ENCODE peak calls at places on chromosomes 2 and 18, in four cellular contexts. One of them, this sample, is unnamed.

GRCh38 chr2:795245-796041 is 118.2 kb upstream of the TMEM18 start:
- DNase-seq in H1: no peak
- DNase-seq in SK-N-SH: no peak
- DNase-seq in K562: no peak
- DNase-seq in this sample: no peak

GRCh38 chr18:48227206-48227605 is 182.0 kb downstream of the ZBTB7C start:
- DNase-seq in SK-N-SH: no peak
- DNase-seq in K562: no peak
- DNase-seq in H1: no peak
- DNase-seq in this sample: no peak

GRCh38 chr18:21458788-21459187 is 141.7 kb downstream of the ESCO1 start:
- DNase-seq in SK-N-SH: no peak
- DNase-seq in H1: no peak
- DNase-seq in K562: no peak
- DNase-seq in this sample: no peak

GRCh38 chr2:20604957-20605381 is 45.9 kb downstream of the HS1BP3 start:
- DNase-seq in H1: no peak
- DNase-seq in K562: no peak
- DNase-seq in SK-N-SH: no peak
- DNase-seq in this sample: no peak

GRCh38 chr2:10786240-10786982 is 26.2 kb downstream of the PDIA6 start:
- DNase-seq in K562: no peak
- DNase-seq in H1: no peak
- DNase-seq in SK-N-SH: no peak
- DNase-seq in this sample: no peak

GRCh38 chr18:41444943-41445342 is 510.1 kb upstream of the PIK3C3 start:
- DNase-seq in H1: no peak
- DNase-seq in K562: no peak
- DNase-seq in SK-N-SH: no peak
- DNase-seq in this sample: no peak

GRCh38 chr18:24862225-24862893 is 401.9 kb downstream of the HRH4 start:
- DNase-seq in SK-N-SH: no peak
- DNase-seq in H1: no peak
- DNase-seq in K562: no peak
- DNase-seq in this sample: peak

GRCh38 chr2:113709022-113709421 is 47.4 kb downstream of the SLC35F5 start:
- DNase-seq in K562: no peak
- DNase-seq in SK-N-SH: no peak
- DNase-seq in H1: no peak
- DNase-seq in this sample: no peak

GRCh38 chr2:116718451-116718850 is 1096.0 kb upstream of the DDX18 start:
- DNase-seq in SK-N-SH: no peak
- DNase-seq in H1: no peak
- DNase-seq in K562: no peak
- DNase-seq in this sample: no peak

GRCh38 chr18:468841-469796 is 31.4 kb downstream of the COLEC12 start:
- DNase-seq in SK-N-SH: peak
- DNase-seq in K562: no peak
- DNase-seq in H1: no peak
- DNase-seq in this sample: no peak

GRCh38 chr2:27860111-27860510 is 30.1 kb downstream of the RBKS start:
- DNase-seq in H1: no peak
- DNase-seq in SK-N-SH: no peak
- DNase-seq in K562: no peak
- DNase-seq in this sample: no peak

GRCh38 chr2:38261569-38262513 is 115.2 kb downstream of the ATL2 start:
- DNase-seq in K562: no peak
- DNase-seq in SK-N-SH: no peak
- DNase-seq in H1: no peak
- DNase-seq in this sample: no peak

GRCh38 chr2:240430595-240430994 is 4.9 kb upstream of the GPC1 start:
- DNase-seq in K562: no peak
- DNase-seq in SK-N-SH: no peak
- DNase-seq in H1: no peak
- DNase-seq in this sample: no peak

GRCh38 chr2:175432021-175432420 is 250.5 kb upstream of the ATP5MC3 start:
- DNase-seq in H1: no peak
- DNase-seq in SK-N-SH: no peak
- DNase-seq in K562: no peak
- DNase-seq in this sample: no peak

GRCh38 chr18:13366131-13366530 is 147.6 kb downstream of the LDLRAD4 start:
- DNase-seq in SK-N-SH: no peak
- DNase-seq in H1: no peak
- DNase-seq in K562: no peak
- DNase-seq in this sample: no peak

GRCh38 chr2:54673501-54673998 is 49.9 kb upstream of the EML6 start:
- DNase-seq in K562: no peak
- DNase-seq in H1: no peak
- DNase-seq in SK-N-SH: no peak
- DNase-seq in this sample: no peak

GRCh38 chr2:215293879-215294278 is 18.0 kb upstream of the ATIC start:
- DNase-seq in K562: peak
- DNase-seq in H1: no peak
- DNase-seq in SK-N-SH: no peak
- DNase-seq in this sample: no peak

GRCh38 chr2:42926438-42927333 is 134.3 kb upstream of the HAAO start:
- DNase-seq in SK-N-SH: no peak
- DNase-seq in K562: no peak
- DNase-seq in H1: no peak
- DNase-seq in this sample: peak

GRCh38 chr2:236679906-236680305 is 110.3 kb downstream of the ACKR3 start:
- DNase-seq in K562: no peak
- DNase-seq in H1: no peak
- DNase-seq in SK-N-SH: no peak
- DNase-seq in this sample: no peak

GRCh38 chr2:238690673-238690965 is 157.3 kb upstream of the TWIST2 start:
- DNase-seq in H1: no peak
- DNase-seq in SK-N-SH: no peak
- DNase-seq in K562: no peak
- DNase-seq in this sample: no peak

GRCh38 chr18:32315881-32316280 is 126.0 kb downstream of the MEP1B start:
- DNase-seq in H1: no peak
- DNase-seq in K562: no peak
- DNase-seq in SK-N-SH: no peak
- DNase-seq in this sample: no peak

GRCh38 chr2:24046599-24046929 is 627 bp downstream of the WDCP start:
- DNase-seq in SK-N-SH: no peak
- DNase-seq in K562: no peak
- DNase-seq in H1: no peak
- DNase-seq in this sample: no peak

GRCh38 chr2:84071050-84071449 is 388.0 kb downstream of the SUCLG1 start:
- DNase-seq in SK-N-SH: no peak
- DNase-seq in H1: no peak
- DNase-seq in K562: no peak
- DNase-seq in this sample: no peak

GRCh38 chr2:30236591-30237245 is 5.4 kb downstream of the LBH start:
- DNase-seq in K562: no peak
- DNase-seq in H1: no peak
- DNase-seq in SK-N-SH: no peak
- DNase-seq in this sample: no peak

GRCh38 chr18:48308027-48308635 is 101.1 kb downstream of the ZBTB7C start:
- DNase-seq in K562: no peak
- DNase-seq in SK-N-SH: no peak
- DNase-seq in H1: no peak
- DNase-seq in this sample: no peak

GRCh38 chr2:139495851-139496250 is 715.7 kb upstream of the NXPH2 start:
- DNase-seq in H1: no peak
- DNase-seq in SK-N-SH: no peak
- DNase-seq in K562: no peak
- DNase-seq in this sample: peak

GRCh38 chr2:97950329-97951154 is 45.2 kb downstream of the TMEM131 start:
- DNase-seq in K562: no peak
- DNase-seq in H1: no peak
- DNase-seq in SK-N-SH: no peak
- DNase-seq in this sample: no peak

GRCh38 chr2:236887953-236888765 is 197.5 kb upstream of the COPS8 start:
- DNase-seq in SK-N-SH: no peak
- DNase-seq in H1: no peak
- DNase-seq in K562: no peak
- DNase-seq in this sample: no peak

GRCh38 chr18:42976869-42977268 is 138.6 kb downstream of the RIT2 start:
- DNase-seq in K562: no peak
- DNase-seq in H1: no peak
- DNase-seq in SK-N-SH: no peak
- DNase-seq in this sample: no peak

GRCh38 chr2:224650815-224651439 is 65.2 kb downstream of the CCDC195 start:
- DNase-seq in SK-N-SH: peak
- DNase-seq in H1: no peak
- DNase-seq in K562: peak
- DNase-seq in this sample: no peak

GRCh38 chr18:58158008-58158407 is 114.0 kb downstream of the NEDD4L start:
- DNase-seq in K562: peak
- DNase-seq in H1: no peak
- DNase-seq in SK-N-SH: no peak
- DNase-seq in this sample: no peak

GRCh38 chr2:2188344-2189111 is 142.5 kb downstream of the MYT1L start:
- DNase-seq in H1: no peak
- DNase-seq in K562: no peak
- DNase-seq in SK-N-SH: peak
- DNase-seq in this sample: no peak

GRCh38 chr2:176446718-176447414 is 177.6 kb downstream of the MTX2 start:
- DNase-seq in K562: no peak
- DNase-seq in SK-N-SH: no peak
- DNase-seq in H1: no peak
- DNase-seq in this sample: no peak

GRCh38 chr2:212538156-212539144 is at the start of gene ERBB4:
- DNase-seq in K562: no peak
- DNase-seq in H1: no peak
- DNase-seq in SK-N-SH: peak
- DNase-seq in this sample: peak

GRCh38 chr2:176383100-176383499 is 113.9 kb downstream of the MTX2 start:
- DNase-seq in K562: no peak
- DNase-seq in H1: no peak
- DNase-seq in SK-N-SH: peak
- DNase-seq in this sample: no peak

GRCh38 chr2:18545384-18545783 is 15.1 kb downstream of the RDH14 start:
- DNase-seq in SK-N-SH: no peak
- DNase-seq in H1: no peak
- DNase-seq in K562: no peak
- DNase-seq in this sample: no peak

GRCh38 chr2:142649581-142649980 is 227.9 kb upstream of the KYNU start:
- DNase-seq in H1: no peak
- DNase-seq in SK-N-SH: no peak
- DNase-seq in K562: no peak
- DNase-seq in this sample: no peak

GRCh38 chr2:139142252-139142651 is 362.1 kb upstream of the NXPH2 start:
- DNase-seq in SK-N-SH: no peak
- DNase-seq in H1: no peak
- DNase-seq in K562: peak
- DNase-seq in this sample: no peak

DNA sequence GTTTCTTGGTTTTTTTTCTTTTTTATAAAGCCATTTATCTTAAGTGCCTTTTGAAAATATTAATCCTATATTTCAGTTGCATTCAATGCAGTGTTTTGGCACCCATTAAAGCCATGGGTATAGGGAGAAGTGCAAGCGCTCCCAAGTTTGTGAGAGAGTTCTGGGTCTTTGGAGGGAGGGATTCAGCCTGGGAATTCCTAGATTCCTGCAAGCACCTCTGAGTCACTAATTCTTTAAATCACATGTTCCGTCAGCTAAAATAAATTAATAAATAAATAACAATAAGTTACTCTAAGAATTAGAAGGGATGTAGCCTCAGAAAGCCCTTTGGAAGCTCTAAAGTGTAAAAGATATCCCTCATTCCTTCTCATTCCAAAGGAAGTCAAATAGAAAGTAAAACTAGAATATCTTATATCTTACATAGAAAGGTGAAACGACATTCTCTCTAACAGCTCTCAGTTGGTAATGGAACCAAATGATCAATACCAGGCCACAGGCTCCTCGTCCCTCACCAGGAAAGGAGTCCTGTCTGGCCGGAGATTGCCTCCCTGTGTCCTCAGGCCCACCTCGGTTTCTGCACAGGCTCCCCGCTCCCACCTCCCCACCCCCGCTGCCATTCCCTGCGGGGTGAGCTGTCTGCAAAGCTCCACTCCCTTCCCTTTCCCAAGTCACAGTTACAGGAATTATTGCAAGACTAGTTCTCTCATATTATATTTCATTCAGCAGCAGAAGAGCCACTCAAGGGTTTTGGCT is 222.3 kb upstream of the RBBP8 start:
- DNase-seq in SK-N-SH: peak
- DNase-seq in K562: no peak
- DNase-seq in H1: no peak
- DNase-seq in this sample: peak
- TF ChIP-seq TEAD4 in SK-N-SH: no peak
- TF ChIP-seq TEAD4 in K562: no peak
- TF ChIP-seq TEAD4 in H1: no peak
- TF ChIP-seq TEAD4 in this sample: no peak

DNA sequence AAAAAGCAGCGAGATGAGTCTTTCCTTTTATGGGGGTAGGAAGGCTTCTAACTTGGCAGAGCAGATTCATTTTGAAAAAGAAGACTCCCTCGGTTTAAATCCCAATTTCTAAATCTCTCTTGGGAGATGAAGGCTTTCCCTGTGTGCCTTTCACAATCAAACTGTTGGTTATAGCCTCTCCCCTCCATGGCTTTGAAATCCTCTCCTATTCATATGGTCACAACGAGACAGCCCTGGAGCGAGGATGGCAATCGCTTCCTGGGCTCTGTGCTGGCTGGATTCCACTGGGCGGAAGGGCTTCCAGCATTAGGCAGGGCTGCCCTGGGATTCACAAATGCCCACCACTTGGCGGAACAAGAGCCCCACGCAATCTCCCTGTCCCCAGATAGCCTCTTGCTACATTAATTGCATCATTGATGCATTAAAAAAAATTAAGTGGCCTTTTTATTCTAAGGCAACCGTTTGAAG is 1.6 kb downstream of the CAVIN2 start:
- DNase-seq in H1: no peak
- DNase-seq in SK-N-SH: no peak
- DNase-seq in K562: peak
- DNase-seq in this sample: peak
- TF ChIP-seq TEAD4 in H1: no peak
- TF ChIP-seq TEAD4 in SK-N-SH: no peak
- TF ChIP-seq TEAD4 in K562: no peak
- TF ChIP-seq TEAD4 in this sample: no peak

GRCh38 chr18:35122586-35123224 is 81.5 kb downstream of the MAPRE2 start:
- DNase-seq in H1: no peak
- DNase-seq in K562: peak
- DNase-seq in SK-N-SH: peak
- DNase-seq in this sample: peak
- TF ChIP-seq TEAD4 in H1: no peak
- TF ChIP-seq TEAD4 in K562: no peak
- TF ChIP-seq TEAD4 in SK-N-SH: no peak
- TF ChIP-seq TEAD4 in this sample: no peak

DNA sequence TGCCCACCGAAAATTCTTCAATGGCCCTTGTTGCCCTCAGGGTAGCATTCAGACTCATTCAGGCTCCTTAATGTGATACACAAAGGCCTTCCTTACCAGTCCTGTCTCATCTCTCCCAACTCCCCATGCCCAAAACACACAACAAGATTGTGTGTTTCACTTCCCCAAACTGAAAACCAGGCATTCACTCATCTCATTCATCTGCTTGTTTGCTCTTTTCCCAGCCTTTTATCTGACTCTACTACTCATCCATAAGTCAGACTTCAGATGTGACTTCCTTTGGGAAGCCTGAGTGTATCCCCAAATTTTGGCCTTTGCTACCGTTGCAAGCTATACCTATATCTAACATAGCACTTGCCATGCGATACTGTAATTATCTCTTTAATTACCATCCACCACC is 9.7 kb upstream of the SLC39A10 start:
- DNase-seq in SK-N-SH: no peak
- DNase-seq in K562: no peak
- DNase-seq in H1: no peak
- DNase-seq in this sample: no peak
- TF ChIP-seq TEAD4 in SK-N-SH: no peak
- TF ChIP-seq TEAD4 in K562: no peak
- TF ChIP-seq TEAD4 in H1: no peak
- TF ChIP-seq TEAD4 in this sample: no peak

This sample was measured in WTC11.